ENCODE peak calls at places on chromosomes 2 and 18, in nine cellular contexts. D is ascending aorta; O is left cardiac atrium; K is HS-5; A is dermis blood vessel endothelial cell; B is NCI-H2081; E is stimulated activated CD4-positive, alpha-beta T cell treated with anti-CD3 and anti-CD28 coated beads, Interleukin-1b, Interleukin-23, amount 100 ng/mL, for 48 hours; T is SK-N-DZ; N is H54. H is an unnamed sample.

GRCh38 chr2:50831666-50832065 is 200.3 kb downstream of the NRXN1 start:
- DNase-seq in T (no peak), O (no peak), K (no peak), N (no peak), E (no peak), A (no peak), B (no peak), D (no peak), H (no peak)

GRCh38 chr2:234178309-234179030 is 128.0 kb downstream of the SPP2 start:
- DNase-seq in T (no peak), D (no peak), B (no peak), E (no peak), A (peak), O (no peak), N (peak), K (no peak), H (no peak)

GRCh38 chr2:234880551-234881211 is 71.1 kb upstream of the SH3BP4 start:
- DNase-seq in T (no peak), K (peak), A (peak), D (no peak), N (peak), E (peak), O (no peak), B (no peak), H (peak)

GRCh38 chr2:206527153-206527552 is 83.8 kb downstream of the ADAM23 start:
- DNase-seq in T (no peak), E (no peak), K (no peak), D (no peak), N (no peak), O (no peak), A (no peak), B (no peak), H (no peak)

GRCh38 chr2:229193281-229193680 is 77.8 kb downstream of the PID1 start:
- DNase-seq in K (no peak), B (no peak), N (no peak), T (no peak), D (no peak), A (no peak), O (no peak), E (no peak), H (no peak)

GRCh38 chr2:196233808-196234501 is 62.6 kb upstream of the STK17B start:
- DNase-seq in E (no peak), K (no peak), N (no peak), B (no peak), O (no peak), T (no peak), A (peak), D (no peak), H (no peak)

GRCh38 chr2:121273116-121273515 is 11.9 kb downstream of the TFCP2L1 start:
- DNase-seq in N (no peak), T (no peak), A (no peak), E (no peak), B (no peak), O (no peak), D (no peak), K (no peak), H (no peak)

GRCh38 chr18:22015156-22015555 is 154.2 kb upstream of the GATA6 start:
- DNase-seq in T (no peak), B (no peak), N (no peak), O (no peak), E (no peak), D (no peak), A (no peak), K (no peak), H (no peak)

GRCh38 chr2:132662742-132663141 is 7.3 kb downstream of the LYPD1 start:
- DNase-seq in K (no peak), B (no peak), N (no peak), A (peak), E (no peak), O (no peak), D (no peak), T (no peak), H (no peak)

GRCh38 chr2:45929674-45930395 is 278.4 kb downstream of the PRKCE start:
- DNase-seq in N (no peak), B (no peak), A (no peak), E (no peak), D (peak), K (no peak), T (no peak), O (no peak), H (no peak)

GRCh38 chr2:9655441-9656269 is 24.9 kb upstream of the YWHAQ start:
- DNase-seq in T (no peak), O (no peak), N (peak), D (no peak), B (no peak), A (no peak), K (peak), E (peak), H (peak)

GRCh38 chr18:60075477-60075876 is 175.7 kb downstream of the PMAIP1 start:
- DNase-seq in B (no peak), T (no peak), D (no peak), A (no peak), O (no peak), E (no peak), N (no peak), K (no peak), H (no peak)

GRCh38 chr2:113136828-113137775 is 9.7 kb downstream of the IL1RN start:
- DNase-seq in T (peak), B (peak), K (no peak), A (peak), O (no peak), N (peak), D (peak), E (no peak), H (no peak)